ENCODE peak calls at places on chromosomes 13 and 19, in five cellular contexts. G, W, R, I and S are unnamed samples.

GRCh38 chr13:102400619-102401125 is 1.2 kb downstream of the FGF14 start:
- DNase-seq in G (peak), W (peak), R (no peak), I (peak), S (peak)

GRCh38 chr13:78587395-78587794 is 16.0 kb downstream of the POU4F1 start:
- DNase-seq in G (peak), W (no peak), R (no peak), I (no peak), S (no peak)

GRCh38 chr19:49058592-49058991 is 1.0 kb upstream of the CGB7 start:
- DNase-seq in G (no peak), W (no peak), R (peak), I (no peak), S (no peak)

GRCh38 chr19:41860419-41861097 is 503 bp downstream of the RPS19 start:
- DNase-seq in G (no peak), W (no peak), R (no peak), I (no peak), S (no peak)

GRCh38 chr19:34731019-34731829 is 2.8 kb upstream of the ZNF181 start:
- DNase-seq in G (peak), W (no peak), R (no peak), I (no peak), S (no peak)

GRCh38 chr13:36353001-36353400 is 6.8 kb upstream of the SPART start:
- DNase-seq in G (no peak), W (no peak), R (no peak), I (no peak), S (no peak)

GRCh38 chr13:97946951-97947588 is 6.4 kb upstream of the IPO5 start:
- DNase-seq in G (no peak), W (no peak), R (no peak), I (no peak), S (no peak)

GRCh38 chr13:23365652-23366051 is 67.8 kb downstream of the SACS start:
- DNase-seq in G (no peak), W (no peak), R (no peak), I (no peak), S (no peak)

GRCh38 chr19:51064534-51065220 is at the start of gene KLK13:
- DNase-seq in G (no peak), W (no peak), R (no peak), I (peak), S (peak)

GRCh38 chr13:50130686-50131051 is 115.4 kb downstream of the KCNRG start:
- DNase-seq in G (peak), W (no peak), R (peak), I (peak), S (peak)

GRCh38 chr19:695350-695949 is at the start of gene PRSS57:
- DNase-seq in G (no peak), W (no peak), R (no peak), I (no peak), S (no peak)

GRCh38 chr13:48431431-48431830 is 18.5 kb upstream of the LPAR6 start:
- DNase-seq in G (no peak), W (no peak), R (no peak), I (no peak), S (no peak)

GRCh38 chr19:38596057-38596981 is 21.4 kb downstream of the MAP4K1 start:
- DNase-seq in G (peak), W (no peak), R (peak), I (peak), S (peak)

GRCh38 chr19:4183967-4184717 is 1.7 kb downstream of the ANKRD24 start:
- DNase-seq in G (peak), W (no peak), R (no peak), I (no peak), S (no peak)

GRCh38 chr13:94160875-94161274 is 318.6 kb downstream of the DCT start:
- DNase-seq in G (no peak), W (no peak), R (no peak), I (no peak), S (no peak)
- TF ChIP-seq CTCF in G (no peak), W (no peak), R (no peak), I (no peak), S (no peak)

DNA sequence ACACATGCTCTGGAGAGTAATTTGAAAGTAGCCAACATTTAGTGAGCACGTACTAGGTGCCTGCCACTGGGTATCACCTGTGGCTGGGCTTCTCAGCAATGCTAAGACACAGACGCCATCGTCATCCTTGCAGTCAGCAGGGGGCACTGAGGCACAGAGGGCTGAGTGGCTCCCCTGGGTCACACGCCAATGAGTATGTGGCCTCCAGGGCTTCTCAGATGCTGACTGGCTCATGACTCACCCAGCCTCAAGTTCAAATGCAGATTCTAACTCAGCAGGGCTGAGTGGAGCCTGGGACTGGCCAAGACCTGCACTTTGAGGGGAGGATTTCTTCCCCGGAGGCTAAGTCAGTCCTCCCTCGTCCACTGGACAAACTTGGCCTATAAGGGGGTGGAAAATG is 115.1 kb upstream of the CACNA1A start:
- DNase-seq in G (no peak), W (no peak), R (no peak), I (no peak), S (no peak)
- TF ChIP-seq CTCF in G (no peak), W (peak), R (no peak), I (no peak), S (no peak)

DNA sequence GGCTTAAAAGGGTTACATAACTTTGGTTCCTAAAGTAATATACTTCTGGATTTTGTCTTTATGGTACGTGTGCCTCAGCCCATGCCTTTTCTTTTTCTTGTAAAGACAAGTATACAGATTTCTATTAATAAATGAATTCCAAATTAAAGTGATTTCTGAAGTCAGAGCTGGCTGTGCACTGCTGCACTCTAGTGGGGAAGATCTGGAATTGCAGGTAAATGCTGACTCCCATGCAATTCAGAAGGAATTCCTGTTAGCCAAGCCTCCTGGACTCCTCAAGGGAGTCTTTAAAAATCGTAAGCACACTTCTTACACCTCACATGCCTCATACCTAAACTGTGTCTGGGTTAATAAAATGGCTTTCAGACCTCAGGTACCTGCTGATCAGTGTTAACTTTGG is 118.4 kb upstream of the SLC7A1 start:
- DNase-seq in G (no peak), W (no peak), R (no peak), I (no peak), S (no peak)
- TF ChIP-seq CTCF in G (peak), W (peak), R (peak), I (peak), S (peak)

GRCh38 chr13:19605161-19605955 is 28.1 kb upstream of the MPHOSPH8 start:
- DNase-seq in G (no peak), W (no peak), R (no peak), I (no peak), S (no peak)

GRCh38 chr13:19597523-19597922 is 35.9 kb upstream of the MPHOSPH8 start:
- DNase-seq in G (no peak), W (no peak), R (no peak), I (no peak), S (no peak)

GRCh38 chr13:19606152-19606551 is 27.3 kb upstream of the MPHOSPH8 start:
- DNase-seq in G (no peak), W (no peak), R (no peak), I (no peak), S (no peak)

GRCh38 chr13:19604306-19604705 is 29.2 kb upstream of the MPHOSPH8 start:
- DNase-seq in G (no peak), W (no peak), R (no peak), I (no peak), S (no peak)

GRCh38 chr13:19601749-19602725 is 31.4 kb upstream of the MPHOSPH8 start:
- DNase-seq in G (peak), W (no peak), R (peak), I (peak), S (peak)
- TF ChIP-seq CTCF in G (no peak), W (peak), R (no peak), I (no peak), S (no peak)

DNA sequence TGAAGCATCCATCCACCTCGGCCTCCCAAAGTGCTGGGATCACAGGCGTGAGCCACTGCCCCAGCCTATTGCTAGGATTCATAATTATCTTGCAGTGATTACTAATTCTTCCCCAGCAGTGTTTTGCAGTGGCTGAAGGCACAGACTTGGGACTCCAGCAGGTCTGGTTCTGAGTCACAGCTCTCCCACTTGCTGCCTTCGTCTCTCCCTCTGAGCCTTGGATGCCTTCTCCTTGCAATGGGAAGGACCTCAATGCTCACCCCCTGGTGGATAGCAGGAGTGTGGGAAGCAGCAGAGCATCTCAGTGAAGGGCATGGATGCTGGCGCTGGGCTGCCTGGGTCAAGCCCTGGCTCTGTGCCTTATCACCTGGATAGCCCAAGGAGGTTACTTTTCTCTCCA is 37.6 kb upstream of the SHKBP1 start:
- DNase-seq in G (no peak), W (no peak), R (no peak), I (no peak), S (no peak)
- TF ChIP-seq CTCF in G (no peak), W (no peak), R (no peak), I (no peak), S (no peak)

DNA sequence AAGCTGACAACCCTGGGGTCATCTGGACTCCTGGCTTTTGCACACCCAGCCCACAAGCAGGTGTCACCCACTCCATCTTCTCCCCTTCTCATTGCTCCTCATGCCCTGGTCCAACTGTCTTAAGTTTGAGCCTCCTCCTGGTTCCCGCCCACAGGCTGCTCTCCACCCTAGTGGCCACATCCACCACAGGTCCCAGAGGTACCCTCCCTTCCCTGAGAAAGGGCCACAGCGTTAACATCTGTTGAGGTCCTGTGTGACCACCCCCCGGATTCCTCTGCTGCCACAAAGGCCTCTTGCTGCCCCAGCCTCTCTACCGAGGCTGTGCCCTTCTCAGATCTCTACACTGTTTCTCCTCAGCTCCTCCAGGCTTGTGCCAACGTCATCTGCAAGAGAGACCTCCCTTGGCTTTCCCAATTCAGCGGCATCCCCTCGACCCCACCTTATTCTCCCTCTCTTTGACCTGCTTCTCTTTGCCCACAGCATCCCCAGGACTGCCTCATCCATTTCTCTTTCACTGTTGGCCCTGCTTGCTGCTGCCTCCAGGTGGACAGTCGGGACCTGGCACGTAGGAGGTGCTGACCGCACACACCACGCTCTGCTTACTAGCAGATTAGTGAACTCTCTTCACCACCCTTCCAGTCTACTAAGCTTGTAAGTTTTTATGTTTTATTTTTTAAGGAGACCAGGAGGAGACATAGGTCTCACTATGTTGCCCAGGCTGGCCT is 33.3 kb downstream of the SUGP2 start:
- DNase-seq in G (peak), W (no peak), R (no peak), I (peak), S (peak)
- TF ChIP-seq CTCF in G (no peak), W (peak), R (no peak), I (no peak), S (peak)

GRCh38 chr13:39810091-39810877 is 154.8 kb downstream of the COG6 start:
- DNase-seq in G (no peak), W (no peak), R (no peak), I (no peak), S (no peak)

GRCh38 chr13:39809466-39809865 is 154.0 kb downstream of the COG6 start:
- DNase-seq in G (no peak), W (no peak), R (no peak), I (no peak), S (no peak)

GRCh38 chr13:39811051-39811450 is 155.6 kb downstream of the COG6 start:
- DNase-seq in G (no peak), W (no peak), R (no peak), I (no peak), S (no peak)

GRCh38 chr13:39815345-39816111 is 160.1 kb downstream of the COG6 start:
- DNase-seq in G (no peak), W (no peak), R (no peak), I (no peak), S (no peak)

GRCh38 chr13:39811696-39812095 is 156.2 kb downstream of the COG6 start:
- DNase-seq in G (no peak), W (no peak), R (no peak), I (no peak), S (no peak)
- TF ChIP-seq CTCF in G (no peak), W (no peak), R (no peak), I (no peak), S (no peak)

GRCh38 chr13:108606424-108606823 is 23.0 kb upstream of the MYO16 start:
- DNase-seq in G (no peak), W (no peak), R (no peak), I (no peak), S (no peak)

GRCh38 chr13:108610517-108610916 is 18.9 kb upstream of the MYO16 start:
- DNase-seq in G (no peak), W (no peak), R (no peak), I (no peak), S (no peak)

GRCh38 chr13:108615241-108615640 is 14.2 kb upstream of the MYO16 start:
- DNase-seq in G (no peak), W (no peak), R (no peak), I (no peak), S (no peak)

DNA sequence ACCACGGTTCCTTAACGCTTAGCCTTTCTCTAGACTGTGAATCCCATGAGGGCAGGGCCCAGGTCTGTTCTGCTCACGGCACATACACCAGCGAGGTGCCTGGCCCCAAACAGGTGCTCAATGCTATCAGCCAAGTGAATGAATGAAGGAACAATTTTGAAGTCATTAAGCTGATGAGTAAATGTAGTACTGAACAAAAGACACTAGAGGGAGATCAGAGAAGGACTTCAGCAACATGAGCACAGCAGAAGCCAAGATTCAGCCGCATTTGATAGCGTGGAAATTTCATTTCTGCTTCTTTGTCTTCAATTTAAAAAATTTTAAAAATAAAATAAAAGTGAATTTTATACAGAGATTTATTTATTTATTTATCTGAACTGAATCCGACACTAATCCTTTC is 20.1 kb upstream of the MYO16 start:
- DNase-seq in G (no peak), W (no peak), R (no peak), I (no peak), S (no peak)
- TF ChIP-seq CTCF in G (no peak), W (peak), R (no peak), I (peak), S (peak)

GRCh38 chr19:30083701-30084156 is 141.7 kb downstream of the URI1 start:
- DNase-seq in G (peak), W (no peak), R (no peak), I (no peak), S (no peak)
- TF ChIP-seq CTCF in G (no peak), W (no peak), R (no peak), I (no peak), S (no peak)